ENCODE peak calls at places on chromosomes 7 and 10, in five cellular contexts. One of them, this sample, is unnamed.

GRCh38 chr10:121442086-121442485 is 156.2 kb downstream of the FGFR2 start:
- DNase-seq in Caki2: no peak
- DNase-seq in activated naive CD8-positive, alpha-beta T cell treated with anti-CD3 and anti-CD28 coated beads for 36 hours: no peak
- DNase-seq in T-helper 2 cell: no peak
- DNase-seq in adrenal gland: no peak
- DNase-seq in this sample: no peak

GRCh38 chr10:7706534-7707073 is 3.5 kb downstream of the ITIH2 start:
- DNase-seq in T-helper 2 cell: no peak
- DNase-seq in Caki2: no peak
- DNase-seq in adrenal gland: no peak
- DNase-seq in activated naive CD8-positive, alpha-beta T cell treated with anti-CD3 and anti-CD28 coated beads for 36 hours: no peak
- DNase-seq in this sample: no peak

GRCh38 chr7:109552017-109552416 is 982.3 kb downstream of the DNAJB9 start:
- DNase-seq in adrenal gland: no peak
- DNase-seq in T-helper 2 cell: no peak
- DNase-seq in activated naive CD8-positive, alpha-beta T cell treated with anti-CD3 and anti-CD28 coated beads for 36 hours: no peak
- DNase-seq in Caki2: peak
- DNase-seq in this sample: no peak

GRCh38 chr10:3169271-3169670 is 3.3 kb downstream of the PITRM1 start:
- DNase-seq in activated naive CD8-positive, alpha-beta T cell treated with anti-CD3 and anti-CD28 coated beads for 36 hours: no peak
- DNase-seq in adrenal gland: no peak
- DNase-seq in T-helper 2 cell: no peak
- DNase-seq in Caki2: no peak
- DNase-seq in this sample: no peak

GRCh38 chr7:36605261-36605660 is 119.0 kb downstream of the AOAH start:
- DNase-seq in Caki2: peak
- DNase-seq in adrenal gland: no peak
- DNase-seq in activated naive CD8-positive, alpha-beta T cell treated with anti-CD3 and anti-CD28 coated beads for 36 hours: no peak
- DNase-seq in T-helper 2 cell: no peak
- DNase-seq in this sample: no peak

GRCh38 chr10:103806376-103807320 is 48.7 kb downstream of the SH3PXD2A start:
- DNase-seq in adrenal gland: no peak
- DNase-seq in T-helper 2 cell: no peak
- DNase-seq in Caki2: no peak
- DNase-seq in activated naive CD8-positive, alpha-beta T cell treated with anti-CD3 and anti-CD28 coated beads for 36 hours: no peak
- DNase-seq in this sample: no peak

GRCh38 chr7:16223963-16224707 is 197.2 kb downstream of the CRPPA start:
- DNase-seq in adrenal gland: no peak
- DNase-seq in Caki2: no peak
- DNase-seq in T-helper 2 cell: no peak
- DNase-seq in activated naive CD8-positive, alpha-beta T cell treated with anti-CD3 and anti-CD28 coated beads for 36 hours: peak
- DNase-seq in this sample: no peak

GRCh38 chr7:617614-618538 is 98.2 kb upstream of the PDGFA start:
- DNase-seq in adrenal gland: no peak
- DNase-seq in T-helper 2 cell: no peak
- DNase-seq in activated naive CD8-positive, alpha-beta T cell treated with anti-CD3 and anti-CD28 coated beads for 36 hours: peak
- DNase-seq in Caki2: no peak
- DNase-seq in this sample: no peak

This sample was measured in HTR-8/SVneo.